ENCODE peak calls at places on chromosomes 3 and 15, in six cellular contexts. One of them, this sample, is unnamed. For H3K4me1, H3K9me3 and H3K27me3, the result is how much of the 10 kb centered on the place peaks cover.

GRCh38 chr3:53978386-53978785 is 86.7 kb upstream of the SELENOK start:
- DNase-seq in neural progenitor cell: peak
- DNase-seq in effector memory CD4-positive, alpha-beta T cell: no peak
- DNase-seq in right atrium auricular region: no peak
- DNase-seq in IMR-90: no peak
- DNase-seq in keratinocyte: no peak
- DNase-seq in this sample: no peak

GRCh38 chr3:187114511-187114910 is 24.8 kb downstream of the RPL39L start:
- DNase-seq in neural progenitor cell: no peak
- DNase-seq in effector memory CD4-positive, alpha-beta T cell: no peak
- DNase-seq in right atrium auricular region: no peak
- DNase-seq in IMR-90: no peak
- DNase-seq in keratinocyte: no peak
- DNase-seq in this sample: no peak

GRCh38 chr3:157369712-157370447 is 66.8 kb upstream of the PTX3 start:
- DNase-seq in neural progenitor cell: peak
- DNase-seq in effector memory CD4-positive, alpha-beta T cell: no peak
- DNase-seq in right atrium auricular region: no peak
- DNase-seq in IMR-90: no peak
- DNase-seq in keratinocyte: no peak
- DNase-seq in this sample: no peak

GRCh38 chr3:101143002-101143401 is 149.8 kb upstream of the ABI3BP start:
- DNase-seq in neural progenitor cell: no peak
- DNase-seq in effector memory CD4-positive, alpha-beta T cell: no peak
- DNase-seq in right atrium auricular region: no peak
- DNase-seq in IMR-90: no peak
- DNase-seq in keratinocyte: no peak
- DNase-seq in this sample: no peak

GRCh38 chr3:197248341-197248740 is 50.1 kb downstream of the DLG1 start:
- DNase-seq in neural progenitor cell: no peak
- DNase-seq in effector memory CD4-positive, alpha-beta T cell: no peak
- DNase-seq in right atrium auricular region: no peak
- DNase-seq in IMR-90: no peak
- DNase-seq in keratinocyte: no peak
- DNase-seq in this sample: no peak

GRCh38 chr3:146308682-146309081 is 57.8 kb upstream of the PLSCR4 start:
- DNase-seq in neural progenitor cell: no peak
- DNase-seq in effector memory CD4-positive, alpha-beta T cell: no peak
- DNase-seq in right atrium auricular region: no peak
- DNase-seq in IMR-90: peak
- DNase-seq in keratinocyte: no peak
- DNase-seq in this sample: no peak

GRCh38 chr15:40322531-40323238 is 807 bp upstream of the INAFM2 start:
- DNase-seq in neural progenitor cell: no peak
- DNase-seq in effector memory CD4-positive, alpha-beta T cell: no peak
- DNase-seq in right atrium auricular region: no peak
- DNase-seq in IMR-90: no peak
- DNase-seq in keratinocyte: no peak
- DNase-seq in this sample: no peak

GRCh38 chr3:127588675-127589577 is 1.6 kb downstream of the TPRA1 start:
- DNase-seq in neural progenitor cell: peak
- DNase-seq in effector memory CD4-positive, alpha-beta T cell: no peak
- DNase-seq in right atrium auricular region: no peak
- DNase-seq in IMR-90: peak
- DNase-seq in keratinocyte: peak
- DNase-seq in this sample: no peak

GRCh38 chr3:134216206-134216764 is 34.4 kb downstream of the RYK start:
- DNase-seq in neural progenitor cell: no peak
- DNase-seq in effector memory CD4-positive, alpha-beta T cell: no peak
- DNase-seq in right atrium auricular region: no peak
- DNase-seq in IMR-90: no peak
- DNase-seq in keratinocyte: no peak
- DNase-seq in this sample: no peak

GRCh38 chr15:42392309-42393024 is 33.2 kb downstream of the CAPN3 start:
- DNase-seq in neural progenitor cell: no peak
- DNase-seq in effector memory CD4-positive, alpha-beta T cell: no peak
- DNase-seq in right atrium auricular region: no peak
- DNase-seq in IMR-90: no peak
- DNase-seq in keratinocyte: no peak
- DNase-seq in this sample: no peak

GRCh38 chr15:96333194-96334016 is 2.9 kb downstream of the NR2F2 start:
- DNase-seq in neural progenitor cell: peak
- DNase-seq in effector memory CD4-positive, alpha-beta T cell: no peak
- DNase-seq in right atrium auricular region: no peak
- DNase-seq in IMR-90: no peak
- DNase-seq in keratinocyte: no peak
- DNase-seq in this sample: no peak

GRCh38 chr3:122102191-122102935 is 47.2 kb downstream of the CD86 start:
- DNase-seq in neural progenitor cell: no peak
- DNase-seq in effector memory CD4-positive, alpha-beta T cell: no peak
- DNase-seq in right atrium auricular region: no peak
- DNase-seq in IMR-90: no peak
- DNase-seq in keratinocyte: no peak
- DNase-seq in this sample: no peak

GRCh38 chr15:54150255-54150654 is 172.0 kb downstream of the UNC13C start:
- DNase-seq in neural progenitor cell: no peak
- DNase-seq in effector memory CD4-positive, alpha-beta T cell: no peak
- DNase-seq in right atrium auricular region: no peak
- DNase-seq in IMR-90: peak
- DNase-seq in keratinocyte: no peak
- DNase-seq in this sample: no peak

GRCh38 chr15:89400997-89401590 is 66.5 kb upstream of the POLG start:
- DNase-seq in neural progenitor cell: no peak
- DNase-seq in effector memory CD4-positive, alpha-beta T cell: no peak
- DNase-seq in right atrium auricular region: no peak
- DNase-seq in IMR-90: no peak
- DNase-seq in keratinocyte: no peak
- DNase-seq in this sample: no peak

GRCh38 chr3:197003461-197004385 is 25.9 kb downstream of the MELTF start:
- DNase-seq in neural progenitor cell: peak
- DNase-seq in effector memory CD4-positive, alpha-beta T cell: no peak
- DNase-seq in right atrium auricular region: no peak
- DNase-seq in IMR-90: no peak
- DNase-seq in keratinocyte: no peak
- DNase-seq in this sample: peak

GRCh38 chr3:2921903-2922302 is 188.3 kb downstream of the IL5RA start:
- DNase-seq in neural progenitor cell: peak
- DNase-seq in effector memory CD4-positive, alpha-beta T cell: no peak
- DNase-seq in right atrium auricular region: no peak
- DNase-seq in IMR-90: no peak
- DNase-seq in keratinocyte: no peak
- DNase-seq in this sample: no peak

GRCh38 chr3:177424541-177424940 is 227.3 kb upstream of the TBL1XR1 start:
- DNase-seq in neural progenitor cell: no peak
- DNase-seq in effector memory CD4-positive, alpha-beta T cell: no peak
- DNase-seq in right atrium auricular region: no peak
- DNase-seq in IMR-90: no peak
- DNase-seq in keratinocyte: no peak
- DNase-seq in this sample: no peak

GRCh38 chr15:57599299-57599810 is 7.7 kb downstream of the MYZAP start:
- DNase-seq in neural progenitor cell: no peak
- DNase-seq in effector memory CD4-positive, alpha-beta T cell: no peak
- DNase-seq in right atrium auricular region: no peak
- DNase-seq in IMR-90: no peak
- DNase-seq in keratinocyte: no peak
- DNase-seq in this sample: no peak
- H3K4me1 ChIP-seq in neural progenitor cell: under half
- H3K4me1 ChIP-seq in effector memory CD4-positive, alpha-beta T cell: under half
- H3K4me1 ChIP-seq in right atrium auricular region: under half
- H3K4me1 ChIP-seq in IMR-90: under half
- H3K4me1 ChIP-seq in keratinocyte: under half
- H3K4me1 ChIP-seq in this sample: under half

GRCh38 chr3:33523093-33523667 is 83.0 kb upstream of the UBP1 start:
- DNase-seq in neural progenitor cell: no peak
- DNase-seq in effector memory CD4-positive, alpha-beta T cell: no peak
- DNase-seq in right atrium auricular region: no peak
- DNase-seq in IMR-90: no peak
- DNase-seq in keratinocyte: no peak
- DNase-seq in this sample: no peak

GRCh38 chr3:33526787-33527186 is 86.6 kb upstream of the UBP1 start:
- DNase-seq in neural progenitor cell: no peak
- DNase-seq in effector memory CD4-positive, alpha-beta T cell: no peak
- DNase-seq in right atrium auricular region: no peak
- DNase-seq in IMR-90: no peak
- DNase-seq in keratinocyte: no peak
- DNase-seq in this sample: no peak

DNA sequence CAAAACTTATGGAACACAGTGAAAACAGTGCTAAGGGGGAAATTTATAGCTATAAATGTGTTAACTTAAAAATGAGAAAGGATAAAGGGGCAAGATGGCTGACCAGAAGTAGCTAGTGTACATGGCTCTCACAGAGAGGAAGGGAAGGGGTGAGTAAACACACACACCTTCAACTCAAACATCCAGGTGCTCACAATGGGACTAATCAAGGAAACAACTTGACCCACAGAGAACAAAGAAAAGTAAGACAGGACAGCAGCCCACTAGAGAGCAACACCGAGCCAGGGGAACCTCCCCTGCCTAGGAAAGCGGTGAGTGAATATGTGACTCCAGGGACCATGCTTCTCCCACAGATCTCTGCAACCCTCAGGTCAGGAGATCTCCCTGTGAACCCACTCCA is 85.0 kb upstream of the UBP1 start:
- DNase-seq in neural progenitor cell: no peak
- DNase-seq in effector memory CD4-positive, alpha-beta T cell: no peak
- DNase-seq in right atrium auricular region: no peak
- DNase-seq in IMR-90: no peak
- DNase-seq in keratinocyte: no peak
- DNase-seq in this sample: no peak
- H3K9me3 ChIP-seq in neural progenitor cell: under half
- H3K9me3 ChIP-seq in effector memory CD4-positive, alpha-beta T cell: under half
- H3K9me3 ChIP-seq in right atrium auricular region: under half
- H3K9me3 ChIP-seq in IMR-90: under half
- H3K9me3 ChIP-seq in keratinocyte: under half
- H3K9me3 ChIP-seq in this sample: under half

GRCh38 chr3:156216852-156217251 is 96.5 kb downstream of the KCNAB1 start:
- DNase-seq in neural progenitor cell: no peak
- DNase-seq in effector memory CD4-positive, alpha-beta T cell: no peak
- DNase-seq in right atrium auricular region: no peak
- DNase-seq in IMR-90: no peak
- DNase-seq in keratinocyte: no peak
- DNase-seq in this sample: no peak

GRCh38 chr3:156217674-156218352 is 97.4 kb downstream of the KCNAB1 start:
- DNase-seq in neural progenitor cell: peak
- DNase-seq in effector memory CD4-positive, alpha-beta T cell: no peak
- DNase-seq in right atrium auricular region: no peak
- DNase-seq in IMR-90: peak
- DNase-seq in keratinocyte: no peak
- DNase-seq in this sample: no peak

GRCh38 chr3:156214676-156215075 is 94.3 kb downstream of the KCNAB1 start:
- DNase-seq in neural progenitor cell: no peak
- DNase-seq in effector memory CD4-positive, alpha-beta T cell: no peak
- DNase-seq in right atrium auricular region: no peak
- DNase-seq in IMR-90: no peak
- DNase-seq in keratinocyte: no peak
- DNase-seq in this sample: no peak

GRCh38 chr3:156215751-156216150 is 95.4 kb downstream of the KCNAB1 start:
- DNase-seq in neural progenitor cell: no peak
- DNase-seq in effector memory CD4-positive, alpha-beta T cell: no peak
- DNase-seq in right atrium auricular region: no peak
- DNase-seq in IMR-90: no peak
- DNase-seq in keratinocyte: no peak
- DNase-seq in this sample: no peak

GRCh38 chr3:156216216-156216615 is 95.8 kb downstream of the KCNAB1 start:
- DNase-seq in neural progenitor cell: no peak
- DNase-seq in effector memory CD4-positive, alpha-beta T cell: no peak
- DNase-seq in right atrium auricular region: no peak
- DNase-seq in IMR-90: no peak
- DNase-seq in keratinocyte: no peak
- DNase-seq in this sample: no peak
- H3K27me3 ChIP-seq in neural progenitor cell: under half
- H3K27me3 ChIP-seq in effector memory CD4-positive, alpha-beta T cell: under half
- H3K27me3 ChIP-seq in right atrium auricular region: under half
- H3K27me3 ChIP-seq in IMR-90: under half
- H3K27me3 ChIP-seq in keratinocyte: under half
- H3K27me3 ChIP-seq in this sample: under half

GRCh38 chr3:172150268-172150667 is 110.9 kb downstream of the FNDC3B start:
- DNase-seq in neural progenitor cell: no peak
- DNase-seq in effector memory CD4-positive, alpha-beta T cell: no peak
- DNase-seq in right atrium auricular region: no peak
- DNase-seq in IMR-90: no peak
- DNase-seq in keratinocyte: no peak
- DNase-seq in this sample: no peak
- H3K4me1 ChIP-seq in neural progenitor cell: under half
- H3K4me1 ChIP-seq in effector memory CD4-positive, alpha-beta T cell: under half
- H3K4me1 ChIP-seq in right atrium auricular region: under half
- H3K4me1 ChIP-seq in IMR-90: under half
- H3K4me1 ChIP-seq in keratinocyte: under half
- H3K4me1 ChIP-seq in this sample: under half

DNA sequence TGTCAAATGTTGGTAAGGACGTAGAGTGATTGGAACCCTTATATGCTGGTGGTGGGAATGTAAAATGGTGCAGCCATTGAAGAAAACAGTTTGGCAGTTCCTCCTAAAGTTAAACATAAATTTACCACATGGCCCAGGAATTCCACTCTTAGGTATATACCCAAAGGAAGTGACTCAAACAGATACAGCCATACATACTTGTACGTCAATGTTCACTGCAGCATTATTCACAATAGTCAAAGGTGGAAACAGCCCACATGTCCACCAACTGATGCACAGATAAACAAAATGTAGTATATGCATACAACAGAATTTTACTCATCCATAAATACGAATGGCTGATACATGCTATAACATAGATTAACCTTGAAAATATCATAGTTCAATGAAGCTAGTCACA is 13.2 kb downstream of the CLASP2 start:
- DNase-seq in neural progenitor cell: no peak
- DNase-seq in effector memory CD4-positive, alpha-beta T cell: no peak
- DNase-seq in right atrium auricular region: no peak
- DNase-seq in IMR-90: peak
- DNase-seq in keratinocyte: no peak
- DNase-seq in this sample: no peak
- H3K9me3 ChIP-seq in neural progenitor cell: under half
- H3K9me3 ChIP-seq in effector memory CD4-positive, alpha-beta T cell: under half
- H3K9me3 ChIP-seq in right atrium auricular region: under half
- H3K9me3 ChIP-seq in IMR-90: under half
- H3K9me3 ChIP-seq in keratinocyte: under half
- H3K9me3 ChIP-seq in this sample: under half

GRCh38 chr3:50502225-50502583 is 1.2 kb downstream of the CACNA2D2 start:
- DNase-seq in neural progenitor cell: peak
- DNase-seq in effector memory CD4-positive, alpha-beta T cell: no peak
- DNase-seq in right atrium auricular region: no peak
- DNase-seq in IMR-90: no peak
- DNase-seq in keratinocyte: no peak
- DNase-seq in this sample: no peak
- H3K27me3 ChIP-seq in neural progenitor cell: under half
- H3K27me3 ChIP-seq in effector memory CD4-positive, alpha-beta T cell: under half
- H3K27me3 ChIP-seq in right atrium auricular region: under half
- H3K27me3 ChIP-seq in IMR-90: half or more
- H3K27me3 ChIP-seq in keratinocyte: under half
- H3K27me3 ChIP-seq in this sample: under half

This sample was measured in CD8-positive, alpha-beta memory T cell.